ENCODE peak calls at places on chromosomes 12 and 14, in four cellular contexts. Y, G, V and N are unnamed samples. For H3K4me1, the result is how much of the 10 kb centered on the place peaks cover.

GRCh38 chr12:99809921-99810320 is 162.4 kb downstream of the GARIN6 start:
- ATAC-seq in G (no peak), V (no peak), Y (no peak), N (no peak)

GRCh38 chr12:30796508-30796780 is 41.7 kb upstream of the CAPRIN2 start:
- ATAC-seq in V (no peak), G (peak), Y (peak), N (peak)

GRCh38 chr12:41512531-41512930 is 324.4 kb downstream of the PDZRN4 start:
- ATAC-seq in G (peak), Y (no peak), V (no peak), N (peak)

GRCh38 chr12:92070054-92070863 is 75.4 kb downstream of the BTG1 start:
- ATAC-seq in G (peak), Y (no peak), V (no peak), N (no peak)

GRCh38 chr14:58198086-58198485 is 1.9 kb upstream of the ACTR10 start:
- ATAC-seq in G (no peak), V (no peak), Y (no peak), N (no peak)

GRCh38 chr14:104795781-104796681 is 483 bp upstream of the AKT1 start:
- ATAC-seq in V (peak), Y (no peak), G (peak), N (peak)

GRCh38 chr14:76355771-76356170 is 20.2 kb upstream of the ESRRB start:
- ATAC-seq in V (no peak), G (no peak), Y (no peak), N (no peak)

GRCh38 chr12:120625557-120626419 is 14.6 kb upstream of the CABP1 start:
- ATAC-seq in G (no peak), Y (no peak), V (no peak), N (no peak)

GRCh38 chr12:47885012-47885501 is 19.7 kb downstream of the VDR start:
- ATAC-seq in V (peak), Y (no peak), G (no peak), N (no peak)

GRCh38 chr14:69287096-69287991 is 27.4 kb downstream of the GALNT16 start:
- ATAC-seq in Y (no peak), V (no peak), G (no peak), N (peak)

GRCh38 chr12:4975574-4975973 is 65.9 kb downstream of the KCNA1 start:
- ATAC-seq in V (no peak), Y (no peak), G (peak), N (no peak)

GRCh38 chr12:95200128-95200973 is 16.9 kb downstream of the FGD6 start:
- ATAC-seq in G (no peak), V (no peak), Y (no peak), N (no peak)

GRCh38 chr14:27845241-27845850 is 921.2 kb upstream of the FOXG1 start:
- ATAC-seq in G (no peak), Y (no peak), V (no peak), N (peak)

GRCh38 chr12:68508536-68509050 is 102.1 kb upstream of the RAP1B start:
- ATAC-seq in V (no peak), Y (no peak), G (no peak), N (no peak)

GRCh38 chr12:93634416-93634815 is 42.8 kb upstream of the CRADD start:
- ATAC-seq in V (no peak), Y (no peak), G (no peak), N (no peak)

GRCh38 chr14:34030864-34031263 is 80.0 kb upstream of the EGLN3 start:
- ATAC-seq in G (peak), Y (peak), V (no peak), N (peak)

GRCh38 chr12:22682663-22683062 is 57.7 kb downstream of the ETNK1 start:
- ATAC-seq in G (no peak), Y (no peak), V (no peak), N (no peak)

GRCh38 chr12:56541610-56542009 is 20.0 kb downstream of the RBMS2 start:
- ATAC-seq in V (no peak), G (no peak), Y (no peak), N (no peak)

GRCh38 chr14:59075503-59075902 is 113.0 kb upstream of the DAAM1 start:
- ATAC-seq in G (no peak), V (no peak), Y (no peak), N (no peak)

GRCh38 chr12:41473441-41473840 is 285.3 kb downstream of the PDZRN4 start:
- ATAC-seq in V (no peak), Y (no peak), G (no peak), N (no peak)

GRCh38 chr12:16435875-16436554 is 88.6 kb downstream of the MGST1 start:
- ATAC-seq in V (no peak), G (no peak), Y (no peak), N (no peak)

GRCh38 chr12:81330480-81330879 is 252.6 kb downstream of the ACSS3 start:
- ATAC-seq in V (no peak), Y (no peak), G (no peak), N (no peak)

GRCh38 chr12:94059394-94060368 is 88.7 kb upstream of the PLXNC1 start:
- ATAC-seq in Y (no peak), V (no peak), G (no peak), N (no peak)

GRCh38 chr14:77407158-77407557 is 16.2 kb downstream of the NOXRED1 start:
- ATAC-seq in G (peak), Y (no peak), V (no peak), N (no peak)

GRCh38 chr12:9820281-9820930 is 6.9 kb upstream of the KLRF1 start:
- ATAC-seq in V (no peak), Y (no peak), G (no peak), N (no peak)

GRCh38 chr14:81454572-81455218 is 54.6 kb upstream of the STON2 start:
- ATAC-seq in G (no peak), Y (no peak), V (no peak), N (no peak)

GRCh38 chr12:113397497-113398197 is 6.0 kb downstream of the SDS start:
- ATAC-seq in V (no peak), Y (no peak), G (no peak), N (no peak)

GRCh38 chr12:50185975-50186663 is 18.9 kb upstream of the CERS5 start:
- ATAC-seq in G (peak), V (no peak), Y (no peak), N (no peak)

GRCh38 chr12:77496714-77497113 is 334.0 kb upstream of the NAV3 start:
- ATAC-seq in G (no peak), V (no peak), Y (no peak), N (no peak)

GRCh38 chr14:81256289-81256960 is 35.7 kb upstream of the GTF2A1 start:
- ATAC-seq in V (no peak), Y (no peak), G (no peak), N (no peak)

GRCh38 chr12:61250303-61250702 is 1009.9 kb upstream of the USP15 start:
- ATAC-seq in G (no peak), Y (no peak), V (no peak), N (no peak)

GRCh38 chr14:70901218-70901772 is 6.0 kb upstream of the PCNX1 start:
- ATAC-seq in Y (no peak), G (no peak), V (no peak), N (no peak)

GRCh38 chr12:52877242-52877641 is 27.6 kb downstream of the KRT8 start:
- ATAC-seq in G (no peak), Y (no peak), V (no peak), N (no peak)
- H3K4me1 ChIP-seq in G (under half), Y (under half), V (under half), N (under half)

GRCh38 chr12:6428326-6428725 is 16.4 kb upstream of the CD27 start:
- ATAC-seq in G (no peak), Y (no peak), V (no peak), N (no peak)
- H3K4me1 ChIP-seq in G (under half), Y (under half), V (half or more), N (under half)

DNA sequence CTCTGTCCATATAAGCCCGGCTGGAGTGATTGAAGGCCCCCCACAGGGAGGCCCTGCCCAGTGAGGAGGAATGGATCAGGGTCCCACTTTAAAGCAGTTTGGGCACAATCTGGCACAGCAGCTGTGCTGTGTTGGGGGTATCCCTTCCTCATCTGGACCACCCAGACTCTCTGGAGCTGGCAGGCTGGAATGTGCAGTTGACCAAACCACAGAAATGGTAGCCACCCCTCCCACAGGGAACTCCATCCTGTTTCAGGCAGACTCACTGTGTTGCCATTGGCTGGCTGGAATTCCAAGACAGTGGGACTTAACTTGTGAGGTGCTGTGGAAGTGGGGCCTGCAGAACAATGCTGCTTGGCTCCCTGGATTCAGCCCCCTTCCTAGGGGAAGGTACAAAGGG is 53.5 kb upstream of the YARS2 start:
- ATAC-seq in G (no peak), V (no peak), Y (no peak), N (no peak)
- H3K4me1 ChIP-seq in G (under half), V (under half), Y (under half), N (under half)

DNA sequence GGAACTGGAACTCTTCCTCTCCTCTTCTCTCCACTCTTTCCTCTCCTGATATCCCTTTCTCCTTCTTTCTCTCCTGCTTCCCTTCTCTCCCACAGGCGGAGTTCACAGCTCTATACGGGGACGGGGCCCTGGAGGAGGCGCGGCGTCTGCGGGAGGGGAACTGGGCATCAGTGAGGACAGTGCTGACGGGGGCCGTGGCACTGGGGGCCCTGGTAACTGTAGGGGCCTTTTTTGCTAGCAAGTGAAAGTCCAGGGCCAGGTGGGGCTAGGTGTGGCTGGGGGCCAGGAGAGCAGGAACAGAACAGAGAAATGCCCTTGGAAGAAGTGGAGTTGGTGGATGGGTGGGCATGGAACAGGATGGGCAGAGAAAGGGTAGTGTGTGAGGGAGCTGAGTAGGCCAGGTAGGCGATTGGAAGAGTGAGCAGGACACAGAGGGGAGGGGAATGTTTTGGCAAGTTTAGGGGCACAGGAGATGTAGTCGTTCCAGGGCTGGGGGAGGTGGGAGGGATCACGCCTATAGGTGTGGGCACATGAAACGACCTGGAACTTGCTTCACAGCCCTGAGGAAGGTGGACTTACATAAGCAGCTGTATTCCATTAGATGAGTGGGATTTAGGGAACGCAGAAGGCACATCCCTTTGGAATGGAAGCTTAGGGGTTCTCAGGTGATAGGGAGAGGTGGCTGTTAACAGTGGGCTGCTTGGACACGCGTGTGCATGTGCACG is 2.2 kb downstream of the BCL2L2 start:
- ATAC-seq in Y (no peak), G (no peak), V (no peak), N (no peak)
- H3K4me1 ChIP-seq in Y (under half), G (under half), V (under half), N (half or more)

GRCh38 chr14:32978691-32979255 is 40.1 kb downstream of the NPAS3 start:
- ATAC-seq in V (no peak), Y (no peak), G (no peak), N (no peak)

GRCh38 chr14:32980887-32981501 is 42.3 kb downstream of the NPAS3 start:
- ATAC-seq in V (no peak), Y (no peak), G (no peak), N (no peak)

GRCh38 chr14:32977913-32978312 is 39.2 kb downstream of the NPAS3 start:
- ATAC-seq in V (no peak), Y (no peak), G (no peak), N (no peak)

GRCh38 chr14:32984531-32984930 is 45.9 kb downstream of the NPAS3 start:
- ATAC-seq in V (no peak), G (no peak), Y (no peak), N (no peak)

DNA sequence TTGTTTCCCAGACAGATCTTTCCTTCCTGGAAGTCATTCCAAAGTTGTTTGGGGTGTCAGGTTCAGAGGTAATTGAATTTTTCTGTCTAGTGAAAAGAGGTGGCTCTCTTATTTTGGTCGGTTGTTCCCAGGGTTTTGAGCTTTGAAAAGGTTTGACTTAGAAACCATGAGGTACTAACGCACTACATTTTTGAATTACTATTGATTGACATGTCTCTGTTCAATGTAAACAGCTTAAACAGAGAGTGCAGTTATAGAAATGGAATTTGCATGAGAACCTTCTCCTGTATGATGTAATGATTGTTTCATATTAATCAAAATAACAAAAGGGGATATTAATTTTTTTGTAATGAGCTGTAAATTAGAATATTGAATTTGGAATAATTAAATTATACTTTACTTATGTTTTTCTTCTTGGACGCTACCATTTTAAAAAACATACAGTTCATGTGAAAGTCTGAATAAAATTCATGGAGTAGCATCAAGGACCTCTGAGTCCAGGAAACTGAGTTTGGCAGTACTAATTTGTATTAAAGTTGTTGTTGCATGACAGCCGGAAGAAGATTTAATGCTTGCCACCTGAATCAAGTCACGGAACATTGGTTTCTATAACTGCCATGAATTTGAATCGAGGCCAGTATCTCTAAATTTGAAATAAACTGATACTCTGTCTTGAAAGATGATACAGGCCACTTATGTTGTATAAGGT is 41.7 kb downstream of the NPAS3 start:
- ATAC-seq in V (no peak), G (no peak), Y (no peak), N (no peak)
- H3K4me1 ChIP-seq in V (under half), G (under half), Y (under half), N (under half)

GRCh38 chr12:110741371-110741770 is 1.3 kb downstream of the PPP1CC start:
- ATAC-seq in Y (no peak), V (no peak), G (no peak), N (no peak)
- H3K4me1 ChIP-seq in Y (under half), V (under half), G (under half), N (half or more)

GRCh38 chr14:22978873-22979671 is 3.3 kb downstream of the AJUBA start:
- ATAC-seq in Y (no peak), V (no peak), G (no peak), N (no peak)
- H3K4me1 ChIP-seq in Y (under half), V (under half), G (under half), N (under half)

DNA sequence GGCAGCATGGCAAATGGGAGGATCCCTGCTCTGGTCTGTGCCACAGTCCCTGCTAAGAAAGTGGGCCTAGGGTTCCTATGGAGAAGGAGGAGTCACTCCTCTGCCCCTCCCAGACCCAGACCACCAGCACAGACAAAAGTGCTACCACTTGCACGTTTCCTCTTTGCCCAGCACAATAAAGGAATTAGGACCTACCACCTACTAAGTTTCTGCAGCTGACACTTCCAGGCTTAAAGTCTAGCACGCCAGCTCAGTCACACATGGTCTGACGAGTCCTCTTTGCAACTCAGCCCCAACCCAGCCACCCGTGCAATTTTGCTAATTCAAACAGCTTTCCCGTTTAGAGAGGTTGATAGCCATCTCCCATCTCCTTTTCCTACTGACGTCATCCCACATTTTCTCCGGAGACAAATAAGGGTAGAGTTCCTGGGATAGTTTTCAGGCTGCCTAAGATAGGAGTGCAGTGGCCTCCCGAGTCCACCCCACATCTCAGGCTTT is 66.2 kb upstream of the PTGR2 start:
- ATAC-seq in V (no peak), G (peak), Y (peak), N (peak)
- H3K4me1 ChIP-seq in V (half or more), G (under half), Y (under half), N (half or more)

DNA sequence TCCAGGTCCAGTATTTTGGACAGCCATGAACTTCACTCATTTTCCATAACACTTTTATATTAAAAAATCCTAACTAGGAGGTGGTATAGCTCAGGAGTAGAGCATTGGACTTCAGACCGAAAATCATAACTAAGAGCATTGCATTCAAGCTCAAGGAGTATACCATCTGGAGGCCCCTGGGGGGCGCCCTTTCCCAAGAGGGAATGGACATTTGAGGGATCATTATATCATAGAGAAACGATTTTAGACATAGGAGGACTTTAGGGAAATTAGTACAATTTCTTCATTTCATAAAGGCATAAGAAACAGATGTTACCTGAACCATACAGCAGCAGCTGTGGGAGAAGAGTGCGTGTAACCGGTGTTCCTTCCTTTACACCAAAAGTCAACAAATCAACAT is 5.2 kb upstream of the ATG14 start:
- ATAC-seq in V (no peak), Y (no peak), G (no peak), N (no peak)
- H3K4me1 ChIP-seq in V (under half), Y (under half), G (under half), N (under half)

GRCh38 chr14:50774542-50775267 is 56.3 kb downstream of the NIN start:
- ATAC-seq in G (peak), V (no peak), Y (no peak), N (no peak)
- H3K4me1 ChIP-seq in G (under half), V (under half), Y (under half), N (under half)